ENCODE peak calls at places on chromosomes 16 and 17, in four cellular contexts. F, S, X and H are unnamed samples.

GRCh38 chr17:64020068-64020766 is at the start of gene ICAM2:
- DNase-seq in X (peak), F (peak), S (no peak), H (no peak)

GRCh38 chr16:87657621-87658192 is 55.4 kb downstream of the JPH3 start:
- DNase-seq in X (no peak), F (no peak), S (no peak), H (no peak)

GRCh38 chr17:27906238-27906603 is 13.1 kb upstream of the LYRM9 start:
- DNase-seq in S (no peak), F (no peak), X (no peak), H (no peak)

GRCh38 chr16:84275562-84276151 is 19.0 kb upstream of the WFDC1 start:
- DNase-seq in F (no peak), S (no peak), X (no peak), H (no peak)

GRCh38 chr17:75010683-75011406 is 1.6 kb upstream of the MRPL58 start:
- DNase-seq in S (no peak), X (peak), F (no peak), H (no peak)

GRCh38 chr16:52469775-52470174 is 77.2 kb downstream of the TOX3 start:
- DNase-seq in X (no peak), S (no peak), F (no peak), H (no peak)

GRCh38 chr17:74780443-74781238 is 4.5 kb upstream of the NAT9 start:
- DNase-seq in X (no peak), S (no peak), F (no peak), H (no peak)

GRCh38 chr16:20026673-20027072 is 47.0 kb downstream of the GPR139 start:
- DNase-seq in X (no peak), S (no peak), F (no peak), H (no peak)

GRCh38 chr17:83030432-83030831 is 49.0 kb upstream of the METRNL start:
- DNase-seq in S (no peak), X (no peak), F (no peak), H (no peak)

GRCh38 chr16:15949210-15950166 is at the start of gene ABCC1:
- DNase-seq in X (no peak), F (peak), S (no peak), H (no peak)

GRCh38 chr17:9811537-9811936 is 10.3 kb downstream of the GSG1L2 start:
- DNase-seq in S (no peak), F (no peak), X (no peak), H (no peak)

GRCh38 chr16:65315004-65315398 is 193.1 kb upstream of the CDH11 start:
- DNase-seq in F (no peak), X (peak), S (no peak), H (no peak)

GRCh38 chr16:9658157-9658556 is 524.1 kb downstream of the GRIN2A start:
- DNase-seq in X (no peak), S (no peak), F (no peak), H (no peak)

GRCh38 chr17:58970966-58971575 is 135.6 kb downstream of the TRIM37 start:
- DNase-seq in X (no peak), F (no peak), S (no peak), H (peak)

GRCh38 chr17:49409066-49409465 is 5.6 kb downstream of the PHB1 start:
- DNase-seq in X (no peak), S (no peak), F (no peak), H (no peak)

GRCh38 chr16:24700549-24701392 is 28.7 kb upstream of the TNRC6A start:
- DNase-seq in S (peak), F (no peak), X (peak), H (peak)

GRCh38 chr16:10965440-10966039 is 21.2 kb downstream of the CLEC16A start:
- DNase-seq in S (no peak), F (no peak), X (no peak), H (no peak)

GRCh38 chr16:84055801-84056634 is 13.4 kb upstream of the SLC38A8 start:
- DNase-seq in F (no peak), S (no peak), X (no peak), H (no peak)

GRCh38 chr16:84617068-84617630 is 729 bp downstream of the COTL1 start:
- DNase-seq in F (peak), S (no peak), X (peak), H (no peak)

GRCh38 chr16:87860553-87861299 is 8.6 kb downstream of the SLC7A5 start:
- DNase-seq in F (no peak), S (peak), X (no peak), H (peak)

GRCh38 chr16:12833939-12834338 is 30.3 kb upstream of the CPPED1 start:
- DNase-seq in X (no peak), S (no peak), F (no peak), H (peak)

GRCh38 chr16:50697881-50698767 is 4.7 kb downstream of the NOD2 start:
- DNase-seq in X (no peak), F (peak), S (no peak), H (peak)

DNA sequence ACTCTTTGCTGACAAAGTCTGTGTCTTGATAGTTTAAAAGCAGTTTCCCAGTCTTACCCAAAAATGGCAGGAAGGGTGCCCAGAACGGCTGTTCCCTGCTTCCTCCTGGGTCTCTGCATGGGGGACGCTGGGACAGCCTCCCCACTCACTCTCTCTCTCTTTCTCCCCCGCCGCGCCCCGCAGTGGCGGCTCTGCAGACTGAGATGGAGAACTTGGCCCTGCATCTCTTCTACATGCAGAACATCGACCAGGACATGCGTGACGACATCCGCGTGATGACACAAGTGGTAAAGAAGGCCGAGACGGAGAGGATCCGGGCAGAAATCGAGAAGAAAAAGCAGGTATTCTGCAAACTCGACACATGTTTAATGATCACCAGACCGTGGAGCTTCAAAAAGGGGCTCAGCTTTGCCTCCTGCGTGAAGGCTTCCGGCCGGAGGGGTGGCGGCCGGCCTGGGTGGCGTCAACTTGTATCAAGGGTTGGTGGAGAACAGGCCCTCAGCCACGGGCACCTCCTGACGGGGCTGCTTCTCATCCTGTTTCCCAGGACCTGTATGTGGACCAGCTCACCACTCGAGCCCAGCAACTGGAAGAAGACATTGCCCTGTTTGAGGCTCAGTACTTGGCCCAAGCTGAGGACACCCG is 22.0 kb downstream of the CCDC40 start:
- DNase-seq in S (no peak), F (no peak), X (no peak), H (no peak)
- TF ChIP-seq CTCF in S (no peak), F (no peak), X (no peak), H (no peak)

GRCh38 chr16:2075631-2076030 is 27.8 kb downstream of the TSC2 start:
- DNase-seq in X (no peak), F (no peak), S (no peak), H (no peak)

GRCh38 chr16:2077696-2078095 is 29.9 kb downstream of the TSC2 start:
- DNase-seq in X (no peak), F (no peak), S (no peak), H (no peak)

GRCh38 chr16:2077016-2077415 is 29.2 kb downstream of the TSC2 start:
- DNase-seq in S (no peak), X (no peak), F (no peak), H (no peak)

GRCh38 chr16:2078096-2078495 is 30.3 kb downstream of the TSC2 start:
- DNase-seq in X (no peak), F (no peak), S (no peak), H (no peak)

GRCh38 chr16:2076072-2076865 is 28.5 kb downstream of the TSC2 start:
- DNase-seq in S (no peak), X (no peak), F (no peak), H (no peak)
- TF ChIP-seq CTCF in S (no peak), X (no peak), F (no peak), H (no peak)

DNA sequence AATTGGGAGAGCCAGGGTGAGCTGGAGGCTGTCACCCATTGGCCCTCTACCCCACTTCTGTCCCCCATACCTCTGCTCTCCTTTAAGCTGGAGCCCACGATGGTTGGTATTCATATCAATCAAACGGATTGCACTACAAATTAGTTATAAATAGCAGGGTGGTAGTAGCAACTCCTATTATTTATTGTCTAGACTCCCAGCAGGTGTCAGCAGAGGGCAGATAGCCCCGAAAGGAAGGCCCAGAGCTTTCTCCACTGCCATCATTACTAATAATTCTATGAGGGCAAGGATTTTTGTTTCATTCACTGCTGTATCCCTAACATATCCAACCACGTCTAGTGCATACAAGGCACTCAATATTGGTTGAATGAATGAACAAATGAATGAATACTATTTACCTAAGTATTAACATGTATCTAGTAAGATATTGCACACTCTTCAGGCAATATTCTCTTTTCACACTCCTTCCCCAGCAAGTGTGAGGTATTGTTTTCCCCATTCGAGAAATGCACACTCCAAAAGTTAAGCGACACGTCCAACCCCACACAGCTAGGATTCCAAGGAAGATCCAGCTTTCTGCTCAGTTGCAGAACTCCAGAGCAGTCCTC is 6.3 kb downstream of the C17orf50 start:
- DNase-seq in X (no peak), S (no peak), F (peak), H (peak)
- TF ChIP-seq CTCF in X (peak), S (peak), F (peak), H (peak)

GRCh38 chr16:29975811-29976511 is 2.3 kb downstream of the TAOK2 start:
- DNase-seq in F (no peak), X (no peak), S (no peak), H (no peak)
- TF ChIP-seq CTCF in F (no peak), X (no peak), S (no peak), H (no peak)

GRCh38 chr17:31517524-31517923 is 126.0 kb downstream of the RAB11FIP4 start:
- DNase-seq in F (no peak), X (no peak), S (no peak), H (no peak)
- TF ChIP-seq CTCF in F (peak), X (no peak), S (peak), H (peak)

DNA sequence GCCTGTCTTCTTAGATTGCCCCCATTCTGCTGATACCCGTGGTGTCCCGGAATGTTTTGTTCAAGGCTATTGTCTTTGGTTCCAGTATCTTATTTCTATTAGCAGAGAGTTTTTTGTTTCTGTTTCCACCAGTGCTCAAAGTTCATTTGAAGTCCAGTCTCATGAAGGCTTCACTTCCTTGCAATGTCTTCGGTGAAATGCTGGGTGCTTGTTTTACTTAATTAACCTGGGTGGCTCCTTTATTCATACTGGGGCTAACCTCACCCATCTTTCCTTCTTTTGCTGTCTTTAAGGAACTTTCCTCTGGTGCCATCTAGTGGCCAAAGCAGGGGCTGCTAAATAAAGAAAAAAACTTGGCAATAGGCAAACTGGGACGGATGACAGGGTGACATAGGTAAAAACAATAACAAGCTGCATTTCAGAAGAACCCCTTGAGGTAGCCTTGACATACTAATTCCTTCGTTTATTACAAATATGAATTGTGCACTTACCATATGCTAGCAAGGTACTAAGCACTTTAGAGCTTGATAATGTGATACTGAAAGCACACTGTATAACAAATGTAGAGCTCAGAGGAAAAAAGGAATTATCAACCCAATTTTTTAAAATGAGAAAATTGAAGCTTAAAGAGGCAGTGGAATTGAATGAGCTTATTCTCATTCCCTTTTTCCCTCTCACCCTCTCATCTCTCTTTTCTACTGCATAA is 2.8 kb upstream of the SMIM36 start:
- DNase-seq in S (peak), F (peak), X (peak), H (peak)
- TF ChIP-seq CTCF in S (peak), F (peak), X (peak), H (peak)

GRCh38 chr17:17445925-17446665 is 30.7 kb upstream of the MED9 start:
- DNase-seq in F (no peak), X (no peak), S (peak), H (peak)
- TF ChIP-seq CTCF in F (no peak), X (no peak), S (peak), H (peak)

GRCh38 chr17:81393684-81394376 is 1.4 kb upstream of the BAHCC1 start:
- DNase-seq in X (peak), S (peak), F (peak), H (peak)
- TF ChIP-seq CTCF in X (no peak), S (peak), F (no peak), H (peak)

GRCh38 chr17:977163-977562 is 2.4 kb downstream of the NXN start:
- DNase-seq in S (no peak), F (no peak), X (no peak), H (no peak)

GRCh38 chr17:978110-979093 is 1.2 kb downstream of the NXN start:
- DNase-seq in S (no peak), F (no peak), X (no peak), H (peak)

GRCh38 chr17:979211-979538 is 401 bp downstream of the NXN start:
- DNase-seq in X (no peak), S (no peak), F (no peak), H (no peak)

GRCh38 chr17:975321-975982 is 4.1 kb downstream of the NXN start:
- DNase-seq in X (no peak), F (no peak), S (no peak), H (peak)

DNA sequence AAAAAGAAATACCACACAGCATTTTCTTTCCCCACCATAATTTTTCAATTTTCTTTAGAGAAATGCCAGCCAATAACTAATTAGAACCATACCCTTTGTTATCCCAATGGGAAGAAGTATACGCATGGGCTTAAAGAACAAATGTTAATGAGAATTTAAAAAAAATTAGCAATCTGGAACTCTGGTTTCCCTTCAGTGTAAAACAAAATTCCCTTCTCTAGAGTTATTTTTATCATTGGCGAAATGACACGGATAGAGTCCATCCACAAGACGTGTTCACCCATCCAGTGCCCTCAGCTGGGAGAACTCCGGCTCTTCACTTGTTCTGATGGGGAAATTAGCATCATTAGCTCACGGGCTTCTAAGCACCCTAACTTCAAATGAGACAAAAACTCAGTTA is 3.3 kb downstream of the NXN start:
- DNase-seq in X (no peak), F (no peak), S (no peak), H (no peak)
- TF ChIP-seq CTCF in X (no peak), F (no peak), S (no peak), H (peak)